ENCODE peak calls at places on chromosome 7, in six cellular contexts. Q, T, X, G, Z and K are unnamed samples.

GRCh38 chr7:50497968-50498367 is 47.8 kb upstream of the FIGNL1 start:
- DNase-seq in Q (no peak), T (no peak), X (no peak), G (peak), Z (no peak), K (peak)

GRCh38 chr7:155190608-155191536 is 106.8 kb upstream of the INSIG1 start:
- DNase-seq in Q (peak), T (no peak), X (no peak), G (no peak), Z (no peak), K (peak)

GRCh38 chr7:127803626-127804025 is 151.6 kb downstream of the SND1 start:
- DNase-seq in Q (no peak), T (no peak), X (no peak), G (no peak), Z (no peak), K (peak)

GRCh38 chr7:136528329-136528728 is 340.1 kb upstream of the CHRM2 start:
- DNase-seq in Q (no peak), T (no peak), X (peak), G (peak), Z (peak), K (peak)

GRCh38 chr7:155361363-155361680 is 63.6 kb downstream of the INSIG1 start:
- DNase-seq in Q (no peak), T (no peak), X (no peak), G (no peak), Z (no peak), K (no peak)

GRCh38 chr7:65731562-65732035 is 141.3 kb upstream of the VKORC1L1 start:
- DNase-seq in Q (no peak), T (no peak), X (no peak), G (no peak), Z (no peak), K (peak)

GRCh38 chr7:140145709-140146108 is 31.1 kb downstream of the KDM7A start:
- DNase-seq in Q (no peak), T (no peak), X (no peak), G (no peak), Z (no peak), K (no peak)

GRCh38 chr7:27155816-27156507 is 513 bp downstream of the HOXA7 start:
- DNase-seq in Q (no peak), T (peak), X (peak), G (no peak), Z (no peak), K (peak)

GRCh38 chr7:44259547-44260457 is 59.0 kb downstream of the YKT6 start:
- DNase-seq in Q (no peak), T (no peak), X (no peak), G (peak), Z (peak), K (peak)